ENCODE peak calls at places on chromosomes 6 and 20, in nine cellular contexts. P is prostate gland, M is right lobe of liver, H is psoas muscle, I is BE2C, Y is cardiac fibroblast, O is neural progenitor cell, Q is endothelial cell of umbilical vein, Z is IMR-90. K is an unnamed sample.

GRCh38 chr6:22071655-22072054 is 225.2 kb downstream of the PRL start:
- DNase-seq in P (peak), M (no peak), H (no peak), I (peak), Y (peak), O (peak), Q (peak), Z (peak), K (no peak)

GRCh38 chr6:154821099-154821498 is 87.9 kb downstream of the SCAF8 start:
- DNase-seq in P (no peak), M (no peak), H (no peak), I (no peak), Y (no peak), O (no peak), Q (no peak), Z (no peak), K (no peak)

GRCh38 chr6:47147836-47148344 is 105.8 kb upstream of the ADGRF1 start:
- DNase-seq in P (no peak), M (no peak), H (no peak), I (no peak), Y (peak), O (no peak), Q (no peak), Z (no peak), K (no peak)

GRCh38 chr6:36127462-36128016 is 2.8 kb upstream of the MAPK13 start:
- DNase-seq in P (no peak), M (peak), H (peak), I (no peak), Y (peak), O (no peak), Q (peak), Z (peak), K (no peak)

GRCh38 chr6:30814137-30815084 is 69.9 kb upstream of the DDR1 start:
- DNase-seq in P (no peak), M (no peak), H (no peak), I (no peak), Y (peak), O (no peak), Q (peak), Z (peak), K (no peak)

GRCh38 chr20:62374431-62375152 is 7.5 kb upstream of the LAMA5 start:
- DNase-seq in P (no peak), M (no peak), H (no peak), I (no peak), Y (no peak), O (no peak), Q (no peak), Z (peak), K (no peak)

GRCh38 chr20:61805365-61805764 is 260.3 kb downstream of the TAF4 start:
- DNase-seq in P (no peak), M (no peak), H (no peak), I (no peak), Y (no peak), O (no peak), Q (no peak), Z (no peak), K (no peak)

GRCh38 chr6:446418-447366 is 55.1 kb downstream of the IRF4 start:
- DNase-seq in P (no peak), M (no peak), H (no peak), I (no peak), Y (no peak), O (no peak), Q (no peak), Z (no peak), K (no peak)

GRCh38 chr6:30044630-30045029 is 16.4 kb upstream of the POLR1H start:
- DNase-seq in P (no peak), M (no peak), H (no peak), I (no peak), Y (peak), O (no peak), Q (no peak), Z (peak), K (no peak)

GRCh38 chr6:33949111-33949510 is 145.3 kb upstream of the MLN start:
- DNase-seq in P (no peak), M (no peak), H (no peak), I (no peak), Y (no peak), O (no peak), Q (no peak), Z (no peak), K (no peak)

GRCh38 chr6:95576621-95577316 is 566 bp upstream of the MANEA start:
- DNase-seq in P (no peak), M (no peak), H (no peak), I (no peak), Y (peak), O (no peak), Q (peak), Z (peak), K (no peak)

GRCh38 chr6:78436335-78436734 is 431.0 kb upstream of the IRAK1BP1 start:
- DNase-seq in P (no peak), M (no peak), H (no peak), I (peak), Y (peak), O (peak), Q (peak), Z (peak), K (peak)

GRCh38 chr6:47391675-47392074 is 82.0 kb upstream of the TNFRSF21 start:
- DNase-seq in P (no peak), M (no peak), H (no peak), I (no peak), Y (no peak), O (no peak), Q (no peak), Z (no peak), K (no peak)

GRCh38 chr20:63116412-63117106 is 99.4 kb downstream of the YTHDF1 start:
- DNase-seq in P (no peak), M (peak), H (no peak), I (peak), Y (peak), O (peak), Q (peak), Z (peak), K (no peak)

GRCh38 chr6:21745543-21746337 is 152.2 kb downstream of the SOX4 start:
- DNase-seq in P (no peak), M (no peak), H (no peak), I (no peak), Y (no peak), O (no peak), Q (no peak), Z (no peak), K (no peak)

GRCh38 chr6:26019261-26019845 is 56.8 kb downstream of the TRIM38 start:
- DNase-seq in P (no peak), M (no peak), H (no peak), I (peak), Y (no peak), O (no peak), Q (no peak), Z (no peak), K (no peak)

GRCh38 chr6:151240861-151241642 is 1.3 kb downstream of the AKAP12 start:
- DNase-seq in P (peak), M (peak), H (peak), I (peak), Y (peak), O (peak), Q (peak), Z (peak), K (no peak)

GRCh38 chr20:24379116-24379927 is 90.1 kb upstream of the SYNDIG1 start:
- DNase-seq in P (no peak), M (no peak), H (peak), I (no peak), Y (peak), O (no peak), Q (no peak), Z (peak), K (no peak)

GRCh38 chr6:155521719-155522118 is 66.1 kb upstream of the NOX3 start:
- DNase-seq in P (no peak), M (no peak), H (no peak), I (no peak), Y (no peak), O (no peak), Q (no peak), Z (peak), K (no peak)

GRCh38 chr20:37309290-37309689 is 19.8 kb downstream of the MANBAL start:
- DNase-seq in P (no peak), M (no peak), H (no peak), I (no peak), Y (no peak), O (no peak), Q (no peak), Z (no peak), K (no peak)
- TF ChIP-seq CTCF in P (no peak), M (no peak), H (no peak), I (no peak), Y (no peak), O (no peak), Q (no peak), Z (no peak), K (no peak)

DNA sequence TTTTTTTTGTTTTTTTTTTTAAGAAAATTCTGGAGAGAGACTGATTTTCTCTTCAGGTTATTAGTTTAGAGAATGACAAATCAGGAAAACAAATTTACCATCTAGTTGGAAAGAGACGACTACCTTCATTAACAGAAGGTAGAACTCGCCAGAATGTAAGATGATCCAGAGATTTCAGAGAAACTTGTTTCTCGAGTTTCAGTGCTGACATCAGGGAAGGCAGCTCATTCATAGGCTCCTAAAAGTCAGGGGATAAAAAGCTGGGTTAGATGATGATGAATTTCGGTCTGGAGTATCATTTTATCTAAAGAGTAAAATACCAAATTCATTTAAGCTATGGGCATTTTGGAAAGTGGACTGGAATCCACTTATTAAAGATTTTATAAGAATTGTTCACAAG is 27.9 kb downstream of the ZNF334 start:
- DNase-seq in P (peak), M (no peak), H (no peak), I (no peak), Y (no peak), O (no peak), Q (no peak), Z (no peak), K (no peak)
- H3K4me3 ChIP-seq in P (peak), M (no peak), H (no peak), I (no peak), Y (no peak), O (no peak), Q (no peak), Z (no peak), K (no peak)

GRCh38 chr6:12036766-12037165 is 24.7 kb downstream of the HIVEP1 start:
- DNase-seq in P (no peak), M (no peak), H (no peak), I (no peak), Y (no peak), O (no peak), Q (no peak), Z (no peak), K (no peak)

GRCh38 chr6:12034349-12034748 is 22.2 kb downstream of the HIVEP1 start:
- DNase-seq in P (no peak), M (no peak), H (no peak), I (no peak), Y (no peak), O (no peak), Q (no peak), Z (no peak), K (no peak)

GRCh38 chr6:12037803-12038202 is 25.7 kb downstream of the HIVEP1 start:
- DNase-seq in P (no peak), M (no peak), H (no peak), I (no peak), Y (no peak), O (no peak), Q (no peak), Z (no peak), K (no peak)

GRCh38 chr6:12034831-12035230 is 22.7 kb downstream of the HIVEP1 start:
- DNase-seq in P (no peak), M (no peak), H (no peak), I (no peak), Y (no peak), O (no peak), Q (no peak), Z (no peak), K (no peak)

GRCh38 chr6:12039540-12040459 is 27.7 kb downstream of the HIVEP1 start:
- DNase-seq in P (no peak), M (no peak), H (no peak), I (no peak), Y (no peak), O (no peak), Q (no peak), Z (no peak), K (no peak)
- TF ChIP-seq CTCF in P (no peak), M (no peak), H (no peak), I (no peak), Y (no peak), O (no peak), Q (no peak), Z (peak), K (peak)

GRCh38 chr6:135940783-135941182 is 89.3 kb downstream of the PDE7B start:
- DNase-seq in P (no peak), M (no peak), H (no peak), I (no peak), Y (no peak), O (no peak), Q (no peak), Z (no peak), K (no peak)

GRCh38 chr6:135939216-135939610 is 87.7 kb downstream of the PDE7B start:
- DNase-seq in P (no peak), M (no peak), H (no peak), I (no peak), Y (peak), O (no peak), Q (no peak), Z (no peak), K (no peak)

GRCh38 chr6:135936606-135937005 is 85.1 kb downstream of the PDE7B start:
- DNase-seq in P (no peak), M (no peak), H (no peak), I (no peak), Y (peak), O (no peak), Q (peak), Z (peak), K (peak)

GRCh38 chr6:135937126-135937525 is 85.6 kb downstream of the PDE7B start:
- DNase-seq in P (no peak), M (no peak), H (no peak), I (no peak), Y (no peak), O (no peak), Q (no peak), Z (no peak), K (no peak)

DNA sequence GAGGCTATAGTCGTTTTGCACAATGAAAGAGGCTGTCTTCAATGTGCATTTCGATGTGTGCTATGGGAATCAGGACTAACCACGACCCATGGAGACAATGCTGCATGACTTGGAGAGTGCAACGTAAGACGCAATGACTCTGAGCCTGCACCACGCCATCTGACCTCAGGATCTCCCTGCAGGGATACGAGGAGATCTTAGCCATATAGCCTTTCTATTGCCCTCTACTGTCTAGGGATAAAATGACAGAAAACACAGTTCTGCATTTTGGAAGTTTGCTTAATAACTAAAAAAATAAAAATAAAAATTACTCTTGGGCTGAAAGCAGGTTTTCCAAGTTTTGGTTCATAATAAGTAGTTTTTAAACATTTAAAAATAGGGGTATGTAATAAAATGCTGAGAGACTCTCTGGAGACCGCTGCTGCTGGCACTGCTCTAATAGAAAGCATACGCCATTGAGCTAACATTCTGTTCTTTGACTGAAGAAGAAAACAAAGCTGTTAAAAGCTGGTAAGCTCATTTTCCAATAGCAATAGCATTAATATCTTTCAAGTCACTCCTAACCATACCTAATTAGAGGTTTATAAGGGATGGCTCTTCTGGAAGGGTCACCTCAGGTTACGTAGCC is 87.2 kb downstream of the PDE7B start:
- DNase-seq in P (no peak), M (no peak), H (peak), I (no peak), Y (peak), O (peak), Q (peak), Z (peak), K (no peak)
- H3K4me3 ChIP-seq in P (no peak), M (no peak), H (peak), I (peak), Y (no peak), O (no peak), Q (no peak), Z (no peak), K (no peak)

GRCh38 chr6:62775427-62776022 is 435.7 kb upstream of the FKBP1C start:
- DNase-seq in P (no peak), M (no peak), H (no peak), I (no peak), Y (no peak), O (peak), Q (no peak), Z (no peak), K (no peak)
- TF ChIP-seq CTCF in P (peak), M (peak), H (peak), I (peak), Y (no peak), O (peak), Q (no peak), Z (peak), K (peak)

GRCh38 chr20:20665933-20666332 is 46.5 kb downstream of the RALGAPA2 start:
- DNase-seq in P (no peak), M (no peak), H (no peak), I (no peak), Y (no peak), O (no peak), Q (no peak), Z (no peak), K (no peak)
- H3K4me3 ChIP-seq in P (no peak), M (no peak), H (no peak), I (no peak), Y (no peak), O (no peak), Q (no peak), Z (no peak), K (no peak)

DNA sequence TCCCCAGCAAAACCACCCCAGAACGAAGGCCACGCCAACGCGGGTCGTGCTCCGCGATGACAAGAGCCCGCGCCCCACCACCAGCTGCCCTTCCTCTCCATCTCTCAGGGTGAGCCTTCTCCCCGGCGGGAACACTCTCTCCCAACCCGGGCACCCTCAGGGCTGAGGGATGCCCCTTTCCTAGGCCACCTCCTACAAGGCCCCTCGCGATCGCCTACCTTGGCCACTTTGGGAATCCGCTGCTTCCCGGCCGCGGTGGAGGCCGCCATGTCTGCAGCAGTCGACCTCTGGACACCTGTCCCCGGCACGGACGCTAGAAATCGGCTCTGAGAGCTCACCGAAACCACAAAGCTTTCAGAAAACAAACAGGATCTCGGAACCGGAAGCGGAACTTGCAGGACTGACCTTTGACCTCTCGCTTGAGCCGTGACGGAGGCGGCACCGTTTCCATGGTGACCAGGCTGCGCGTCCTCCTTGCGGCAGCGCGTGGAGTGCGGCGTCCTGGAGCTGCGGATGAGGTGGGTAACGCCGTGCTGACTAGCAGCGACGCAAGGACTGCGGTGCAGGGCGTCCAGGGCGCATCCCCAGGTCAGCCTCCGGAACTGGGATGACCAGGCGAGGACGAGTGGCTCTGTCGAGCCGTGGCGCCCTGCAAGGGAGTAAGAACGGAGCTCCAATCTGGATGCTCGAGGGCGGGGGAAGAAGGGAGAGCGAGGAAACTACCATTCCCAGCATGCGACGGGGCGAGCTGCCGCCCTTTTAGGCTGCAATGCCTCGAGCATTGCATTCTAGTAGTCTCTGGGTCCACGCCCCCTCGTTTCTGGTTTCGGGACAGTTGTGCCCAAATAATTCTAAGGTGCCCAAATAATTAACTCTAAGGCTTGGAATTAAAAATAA is at the start of the genes CFAP61 and CRNKL1:
- DNase-seq in P (peak), M (peak), H (peak), I (peak), Y (peak), O (peak), Q (peak), Z (peak), K (peak)
- TF ChIP-seq CTCF in P (peak), M (no peak), H (no peak), I (peak), Y (no peak), O (no peak), Q (no peak), Z (no peak), K (no peak)

GRCh38 chr6:170552765-170553685 is at the start of gene PSMB1:
- DNase-seq in P (peak), M (peak), H (peak), I (peak), Y (peak), O (peak), Q (peak), Z (peak), K (peak)

GRCh38 chr6:170554888-170555137 is 644 bp downstream of the TBP start:
- DNase-seq in P (no peak), M (no peak), H (no peak), I (no peak), Y (no peak), O (no peak), Q (no peak), Z (no peak), K (no peak)

GRCh38 chr6:170553686-170554085 is 483 bp upstream of the TBP start:
- DNase-seq in P (peak), M (no peak), H (no peak), I (no peak), Y (peak), O (no peak), Q (no peak), Z (peak), K (no peak)

GRCh38 chr6:170554086-170554887 is at the start of gene TBP:
- DNase-seq in P (peak), M (peak), H (peak), I (peak), Y (peak), O (peak), Q (peak), Z (peak), K (peak)

GRCh38 chr6:170555305-170555704 is 1.1 kb downstream of the TBP start:
- DNase-seq in P (no peak), M (no peak), H (no peak), I (no peak), Y (no peak), O (peak), Q (no peak), Z (no peak), K (no peak)
- H3K4me3 ChIP-seq in P (peak), M (peak), H (peak), I (peak), Y (peak), O (peak), Q (no peak), Z (peak), K (peak)

K was measured in epithelial cell of proximal tubule.